ENCODE peak calls at places on chromosomes 16 and 17, in ten cellular contexts. P is stimulated activated CD4-positive, alpha-beta T cell treated with anti-CD3 and anti-CD28 coated beads, TNF-alpha, amount 100 ng/mL, for 1 hour; W is activated CD4-positive, alpha-beta T cell treated with anti-CD3 and anti-CD28 coated beads for 48 hours; Q is M059J; N is dermis blood vessel endothelial cell; X is cardiac muscle cell; E is naive B cell; K is nucleus accumbens; A is AG04449; G is SJSA1. V is an unnamed sample.
A peak's percentile ranks its signal among the peaks of the same experiment; 100 is the strongest.

GRCh38 chr16:87780385-87780989 is 14.7 kb upstream of the KLHDC4 start:
- DNase-seq in P (no peak), W (peak; percentile 71), Q (peak; percentile 71), N (peak; percentile 65), X (peak; percentile 84), E (peak; percentile 66), K (no peak), A (no peak), G (no peak), V (peak; percentile 30)

GRCh38 chr17:12928736-12929135 is 89.1 kb downstream of the ELAC2 start:
- DNase-seq in P (no peak), W (no peak), Q (peak; percentile 38), N (no peak), X (no peak), E (no peak), K (no peak), A (no peak), G (no peak), V (no peak)

GRCh38 chr16:6573577-6573976 is 759.1 kb upstream of the RBFOX1 start:
- DNase-seq in P (no peak), W (no peak), Q (peak; percentile 7), N (no peak), X (no peak), E (no peak), K (peak; percentile 55), A (no peak), G (no peak), V (no peak)

GRCh38 chr16:30585022-30585399 is 486 bp downstream of the ZNF785 start:
- DNase-seq in P (no peak), W (peak; percentile 36), Q (peak; percentile 43), N (peak; percentile 48), X (no peak), E (no peak), K (no peak), A (no peak), G (no peak), V (no peak)

GRCh38 chr17:28043296-28043695 is 819 bp downstream of the NLK start:
- DNase-seq in P (no peak), W (no peak), Q (no peak), N (no peak), X (no peak), E (no peak), K (no peak), A (no peak), G (no peak), V (no peak)

GRCh38 chr16:55142405-55142804 is 181.6 kb upstream of the IRX6 start:
- DNase-seq in P (no peak), W (no peak), Q (no peak), N (no peak), X (no peak), E (no peak), K (no peak), A (no peak), G (no peak), V (no peak)

GRCh38 chr16:80287674-80288073 is 253.1 kb upstream of the DYNLRB2 start:
- DNase-seq in P (no peak), W (no peak), Q (no peak), N (no peak), X (no peak), E (no peak), K (no peak), A (no peak), G (no peak), V (no peak)

GRCh38 chr17:19298561-19299213 is 61.5 kb downstream of the EPN2 start:
- DNase-seq in P (no peak), W (no peak), Q (no peak), N (no peak), X (no peak), E (no peak), K (no peak), A (no peak), G (no peak), V (no peak)

GRCh38 chr16:22970191-22970845 is 156.4 kb downstream of the HS3ST2 start:
- DNase-seq in P (no peak), W (no peak), Q (no peak), N (no peak), X (no peak), E (no peak), K (no peak), A (no peak), G (no peak), V (no peak)

GRCh38 chr17:14123579-14124278 is 54.4 kb downstream of the COX10 start:
- DNase-seq in P (no peak), W (no peak), Q (no peak), N (no peak), X (no peak), E (no peak), K (no peak), A (no peak), G (no peak), V (no peak)

GRCh38 chr17:13374203-13375143 is 227.3 kb downstream of the HS3ST3A1 start:
- DNase-seq in P (no peak), W (no peak), Q (no peak), N (no peak), X (no peak), E (no peak), K (peak; percentile 8), A (no peak), G (no peak), V (no peak)

GRCh38 chr16:25258856-25259179 is 1.2 kb upstream of the ZKSCAN2 start:
- DNase-seq in P (no peak), W (peak; percentile 22), Q (no peak), N (no peak), X (no peak), E (no peak), K (no peak), A (no peak), G (no peak), V (no peak)

GRCh38 chr17:45225964-45226530 is 4.4 kb downstream of the FMNL1 start:
- DNase-seq in P (peak; percentile 91), W (peak; percentile 97), Q (no peak), N (peak; percentile 56), X (no peak), E (peak; percentile 96), K (peak; percentile 19), A (no peak), G (no peak), V (peak; percentile 62)

GRCh38 chr17:50381260-50381815 is 8.3 kb downstream of the EME1 start:
- DNase-seq in P (no peak), W (no peak), Q (no peak), N (no peak), X (no peak), E (no peak), K (no peak), A (no peak), G (no peak), V (no peak)

GRCh38 chr16:76386784-76387183 is 109.6 kb downstream of the CNTNAP4 start:
- DNase-seq in P (no peak), W (no peak), Q (no peak), N (no peak), X (peak; percentile 91), E (no peak), K (no peak), A (no peak), G (no peak), V (no peak)

GRCh38 chr17:27579897-27580321 is 51.1 kb upstream of the LGALS9 start:
- DNase-seq in P (no peak), W (peak; percentile 55), Q (no peak), N (no peak), X (no peak), E (no peak), K (no peak), A (no peak), G (no peak), V (no peak)

GRCh38 chr17:64498308-64499203 is 1.7 kb upstream of the POLG2 start:
- DNase-seq in P (no peak), W (no peak), Q (peak; percentile 53), N (peak; percentile 11), X (no peak), E (peak; percentile 15), K (no peak), A (no peak), G (peak; percentile 35), V (no peak)

GRCh38 chr17:80468781-80469533 is 7.5 kb downstream of the NPTX1 start:
- DNase-seq in P (no peak), W (no peak), Q (no peak), N (no peak), X (no peak), E (no peak), K (no peak), A (no peak), G (no peak), V (no peak)

GRCh38 chr17:81682565-81683207 is 911 bp downstream of the ARL16 start:
- DNase-seq in P (no peak), W (no peak), Q (no peak), N (peak; percentile 19), X (no peak), E (no peak), K (no peak), A (no peak), G (no peak), V (no peak)

GRCh38 chr16:70694517-70695218 is 8.8 kb upstream of the MTSS2 start:
- DNase-seq in P (no peak), W (no peak), Q (peak; percentile 60), N (no peak), X (no peak), E (no peak), K (no peak), A (no peak), G (no peak), V (no peak)

GRCh38 chr17:42311240-42312034 is 23.1 kb downstream of the STAT5A start:
- DNase-seq in P (no peak), W (peak; percentile 52), Q (no peak), N (no peak), X (peak; percentile 98), E (no peak), K (peak; percentile 18), A (peak; percentile 50), G (no peak), V (peak; percentile 93)

GRCh38 chr17:38579934-38580333 is 25.8 kb downstream of the SRCIN1 start:
- DNase-seq in P (no peak), W (peak; percentile 59), Q (peak; percentile 53), N (peak; percentile 60), X (peak; percentile 66), E (no peak), K (peak; percentile 53), A (no peak), G (no peak), V (peak; percentile 66)

GRCh38 chr17:65173284-65173793 is 36.2 kb downstream of the RGS9 start:
- DNase-seq in P (peak; percentile 37), W (peak; percentile 78), Q (peak; percentile 70), N (peak; percentile 90), X (peak; percentile 86), E (no peak), K (no peak), A (no peak), G (peak; percentile 76), V (peak; percentile 18)

GRCh38 chr17:44608732-44609435 is 47.4 kb upstream of the MEIOC start:
- DNase-seq in P (no peak), W (no peak), Q (no peak), N (no peak), X (no peak), E (no peak), K (no peak), A (no peak), G (no peak), V (no peak)

GRCh38 chr17:48882272-48882671 is 10.3 kb upstream of the ATP5MC1 start:
- DNase-seq in P (no peak), W (no peak), Q (no peak), N (no peak), X (no peak), E (no peak), K (no peak), A (no peak), G (no peak), V (no peak)

GRCh38 chr17:73841431-73842060 is 197.3 kb upstream of the SDK2 start:
- DNase-seq in P (no peak), W (no peak), Q (no peak), N (no peak), X (peak; percentile 20), E (no peak), K (peak; percentile 9), A (no peak), G (no peak), V (no peak)

GRCh38 chr17:78985395-78985794 is 5.7 kb upstream of the LGALS3BP start:
- DNase-seq in P (no peak), W (no peak), Q (no peak), N (no peak), X (no peak), E (no peak), K (no peak), A (no peak), G (no peak), V (no peak)

GRCh38 chr16:66414891-66415290 is 12.2 kb upstream of the BEAN1 start:
- DNase-seq in P (no peak), W (no peak), Q (no peak), N (no peak), X (no peak), E (no peak), K (no peak), A (peak; percentile 28), G (no peak), V (no peak)